ENCODE peak calls at places on chromosomes 3 and 15, in six cellular contexts. One of them, this sample, is unnamed.

GRCh38 chr15:90020041-90020735 is 19.1 kb downstream of the ZNF710 start:
- DNase-seq in aorta: no peak
- DNase-seq in lower leg skin: no peak
- DNase-seq in C1 segment of cervical spinal cord: peak
- DNase-seq in psoas muscle: peak
- DNase-seq in NCI-H1694: no peak
- DNase-seq in this sample: peak

GRCh38 chr3:89697321-89697916 is 590.0 kb downstream of the EPHA3 start:
- DNase-seq in NCI-H1694: no peak
- DNase-seq in lower leg skin: no peak
- DNase-seq in psoas muscle: no peak
- DNase-seq in aorta: no peak
- DNase-seq in C1 segment of cervical spinal cord: no peak
- DNase-seq in this sample: no peak

GRCh38 chr3:21013566-21013965 is 737.4 kb downstream of the ZNF385D start:
- DNase-seq in C1 segment of cervical spinal cord: no peak
- DNase-seq in NCI-H1694: no peak
- DNase-seq in aorta: no peak
- DNase-seq in lower leg skin: no peak
- DNase-seq in psoas muscle: no peak
- DNase-seq in this sample: no peak

GRCh38 chr15:68798695-68799094 is 22.0 kb downstream of the ANP32A start:
- DNase-seq in psoas muscle: no peak
- DNase-seq in aorta: no peak
- DNase-seq in lower leg skin: no peak
- DNase-seq in C1 segment of cervical spinal cord: no peak
- DNase-seq in NCI-H1694: no peak
- DNase-seq in this sample: no peak

GRCh38 chr3:64368163-64369025 is 143.1 kb upstream of the PRICKLE2 start:
- DNase-seq in NCI-H1694: no peak
- DNase-seq in C1 segment of cervical spinal cord: no peak
- DNase-seq in psoas muscle: no peak
- DNase-seq in lower leg skin: no peak
- DNase-seq in aorta: no peak
- DNase-seq in this sample: no peak

GRCh38 chr3:156948402-156949210 is 122.5 kb downstream of the LEKR1 start:
- DNase-seq in aorta: no peak
- DNase-seq in psoas muscle: no peak
- DNase-seq in NCI-H1694: no peak
- DNase-seq in C1 segment of cervical spinal cord: no peak
- DNase-seq in lower leg skin: no peak
- DNase-seq in this sample: no peak

GRCh38 chr3:168093229-168093628 is 2.5 kb downstream of the GOLIM4 start:
- DNase-seq in lower leg skin: no peak
- DNase-seq in C1 segment of cervical spinal cord: no peak
- DNase-seq in aorta: no peak
- DNase-seq in psoas muscle: no peak
- DNase-seq in NCI-H1694: no peak
- DNase-seq in this sample: no peak

GRCh38 chr3:196168808-196169391 is 42.3 kb downstream of the ZDHHC19 start:
- DNase-seq in aorta: no peak
- DNase-seq in NCI-H1694: peak
- DNase-seq in psoas muscle: no peak
- DNase-seq in C1 segment of cervical spinal cord: no peak
- DNase-seq in lower leg skin: no peak
- DNase-seq in this sample: no peak

GRCh38 chr3:187782008-187782407 is 36.7 kb upstream of the BCL6 start:
- DNase-seq in lower leg skin: no peak
- DNase-seq in aorta: no peak
- DNase-seq in C1 segment of cervical spinal cord: no peak
- DNase-seq in psoas muscle: no peak
- DNase-seq in NCI-H1694: no peak
- DNase-seq in this sample: no peak

GRCh38 chr15:96361309-96362000 is 31.0 kb downstream of the NR2F2 start:
- DNase-seq in NCI-H1694: no peak
- DNase-seq in lower leg skin: no peak
- DNase-seq in aorta: no peak
- DNase-seq in C1 segment of cervical spinal cord: no peak
- DNase-seq in psoas muscle: no peak
- DNase-seq in this sample: peak

GRCh38 chr3:183377307-183377959 is 51.0 kb downstream of the MCF2L2 start:
- DNase-seq in NCI-H1694: no peak
- DNase-seq in psoas muscle: no peak
- DNase-seq in C1 segment of cervical spinal cord: no peak
- DNase-seq in lower leg skin: no peak
- DNase-seq in aorta: no peak
- DNase-seq in this sample: no peak

GRCh38 chr3:56956906-56957305 is 103.6 kb upstream of the SPATA12 start:
- DNase-seq in C1 segment of cervical spinal cord: no peak
- DNase-seq in psoas muscle: no peak
- DNase-seq in lower leg skin: no peak
- DNase-seq in NCI-H1694: no peak
- DNase-seq in aorta: no peak
- DNase-seq in this sample: no peak

GRCh38 chr3:57234613-57235575 is 7.4 kb downstream of the APPL1 start:
- DNase-seq in aorta: no peak
- DNase-seq in NCI-H1694: no peak
- DNase-seq in psoas muscle: no peak
- DNase-seq in lower leg skin: no peak
- DNase-seq in C1 segment of cervical spinal cord: no peak
- DNase-seq in this sample: no peak

GRCh38 chr3:194808709-194809108 is 123.0 kb downstream of the FAM43A start:
- DNase-seq in lower leg skin: no peak
- DNase-seq in psoas muscle: no peak
- DNase-seq in aorta: no peak
- DNase-seq in C1 segment of cervical spinal cord: no peak
- DNase-seq in NCI-H1694: no peak
- DNase-seq in this sample: no peak

GRCh38 chr15:57703387-57703786 is 3.1 kb upstream of the POLR2M start:
- DNase-seq in aorta: no peak
- DNase-seq in lower leg skin: no peak
- DNase-seq in NCI-H1694: no peak
- DNase-seq in C1 segment of cervical spinal cord: no peak
- DNase-seq in psoas muscle: no peak
- DNase-seq in this sample: no peak

GRCh38 chr3:62242846-62243245 is 130.5 kb downstream of the FEZF2 start:
- DNase-seq in aorta: no peak
- DNase-seq in psoas muscle: no peak
- DNase-seq in C1 segment of cervical spinal cord: peak
- DNase-seq in lower leg skin: no peak
- DNase-seq in NCI-H1694: no peak
- DNase-seq in this sample: no peak

GRCh38 chr3:149860881-149861280 is 47.9 kb downstream of the RNF13 start:
- DNase-seq in aorta: no peak
- DNase-seq in C1 segment of cervical spinal cord: no peak
- DNase-seq in NCI-H1694: no peak
- DNase-seq in lower leg skin: no peak
- DNase-seq in psoas muscle: no peak
- DNase-seq in this sample: no peak

GRCh38 chr15:68055224-68055705 is 1.1 kb downstream of the PIAS1 start:
- DNase-seq in lower leg skin: peak
- DNase-seq in aorta: no peak
- DNase-seq in psoas muscle: no peak
- DNase-seq in NCI-H1694: peak
- DNase-seq in C1 segment of cervical spinal cord: no peak
- DNase-seq in this sample: no peak

GRCh38 chr15:95884276-95884675 is 446.2 kb upstream of the NR2F2 start:
- DNase-seq in NCI-H1694: no peak
- DNase-seq in lower leg skin: no peak
- DNase-seq in psoas muscle: no peak
- DNase-seq in aorta: no peak
- DNase-seq in C1 segment of cervical spinal cord: no peak
- DNase-seq in this sample: no peak

GRCh38 chr3:144119611-144120010 is 148.0 kb downstream of the DIPK2A start:
- DNase-seq in lower leg skin: no peak
- DNase-seq in NCI-H1694: no peak
- DNase-seq in psoas muscle: no peak
- DNase-seq in C1 segment of cervical spinal cord: no peak
- DNase-seq in aorta: no peak
- DNase-seq in this sample: no peak

GRCh38 chr15:28957606-28958498 is 72.1 kb downstream of the APBA2 start:
- DNase-seq in aorta: peak
- DNase-seq in NCI-H1694: no peak
- DNase-seq in C1 segment of cervical spinal cord: no peak
- DNase-seq in lower leg skin: no peak
- DNase-seq in psoas muscle: no peak
- DNase-seq in this sample: peak

GRCh38 chr15:25439456-25439836 is 622 bp upstream of the UBE3A start:
- DNase-seq in aorta: no peak
- DNase-seq in NCI-H1694: no peak
- DNase-seq in lower leg skin: no peak
- DNase-seq in psoas muscle: no peak
- DNase-seq in C1 segment of cervical spinal cord: no peak
- DNase-seq in this sample: no peak

GRCh38 chr15:47571241-47571640 is 146.1 kb upstream of the SEMA6D start:
- DNase-seq in psoas muscle: no peak
- DNase-seq in lower leg skin: no peak
- DNase-seq in C1 segment of cervical spinal cord: no peak
- DNase-seq in NCI-H1694: no peak
- DNase-seq in aorta: no peak
- DNase-seq in this sample: no peak

GRCh38 chr3:154615451-154615850 is 185.5 kb upstream of the GPR149 start:
- DNase-seq in lower leg skin: no peak
- DNase-seq in C1 segment of cervical spinal cord: no peak
- DNase-seq in psoas muscle: no peak
- DNase-seq in aorta: no peak
- DNase-seq in NCI-H1694: no peak
- DNase-seq in this sample: no peak

GRCh38 chr3:150407818-150408231 is 273 bp upstream of the TSC22D2 start:
- DNase-seq in psoas muscle: peak
- DNase-seq in aorta: peak
- DNase-seq in lower leg skin: peak
- DNase-seq in NCI-H1694: peak
- DNase-seq in C1 segment of cervical spinal cord: peak
- DNase-seq in this sample: no peak

This sample was measured in posterior vena cava.